ENCODE peak calls at places on chromosomes 16 and 17, in six cellular contexts. F is H9, R is mesenchymal stem cell, O is IMR-90, G is H1, H is trophoblast cell. B is an unnamed sample.

GRCh38 chr16:3467920-3468319 is 24.4 kb downstream of the NAA60 start:
- DNase-seq in F (no peak), R (peak), O (peak), G (no peak), H (no peak), B (no peak)

GRCh38 chr17:51352798-51353197 is 92.5 kb downstream of the UTP18 start:
- DNase-seq in F (no peak), R (no peak), O (no peak), G (no peak), H (no peak), B (no peak)

GRCh38 chr17:37576281-37576680 is 32.9 kb downstream of the SYNRG start:
- DNase-seq in F (no peak), R (peak), O (peak), G (no peak), H (no peak), B (no peak)

GRCh38 chr17:41692722-41693521 is 4.2 kb downstream of the EIF1 start:
- DNase-seq in F (no peak), R (peak), O (peak), G (no peak), H (peak), B (no peak)

GRCh38 chr16:4384497-4384896 is 12.8 kb downstream of the VASN start:
- DNase-seq in F (no peak), R (no peak), O (peak), G (no peak), H (no peak), B (no peak)

GRCh38 chr17:34366529-34367107 is 3.6 kb upstream of the CCL1 start:
- DNase-seq in F (peak), R (no peak), O (no peak), G (peak), H (no peak), B (no peak)

GRCh38 chr16:1678500-1679098 is 520 bp downstream of the JPT2 start:
- DNase-seq in F (no peak), R (peak), O (peak), G (no peak), H (peak), B (peak)

GRCh38 chr17:12591336-12591735 is 74.4 kb upstream of the MYOCD start:
- DNase-seq in F (peak), R (peak), O (peak), G (no peak), H (no peak), B (no peak)

GRCh38 chr16:50025544-50025931 is 513 bp downstream of the CNEP1R1 start:
- DNase-seq in F (no peak), R (peak), O (no peak), G (peak), H (no peak), B (no peak)

GRCh38 chr16:2337431-2338296 is 2.9 kb downstream of the ABCA3 start:
- DNase-seq in F (no peak), R (no peak), O (no peak), G (peak), H (no peak), B (no peak)

GRCh38 chr17:33012522-33013033 is 20.9 kb downstream of the SPACA3 start:
- DNase-seq in F (no peak), R (peak), O (peak), G (peak), H (peak), B (no peak)

GRCh38 chr16:86823125-86823524 is 244.8 kb downstream of the FOXL1 start:
- DNase-seq in F (no peak), R (no peak), O (no peak), G (no peak), H (no peak), B (no peak)

GRCh38 chr16:68917541-68917940 is 74.2 kb downstream of the TANGO6 start:
- DNase-seq in F (no peak), R (no peak), O (no peak), G (no peak), H (no peak), B (no peak)

GRCh38 chr17:54781389-54781788 is 119.3 kb upstream of the TOM1L1 start:
- DNase-seq in F (no peak), R (no peak), O (no peak), G (no peak), H (no peak), B (no peak)

GRCh38 chr17:65173284-65173793 is 36.2 kb downstream of the RGS9 start:
- DNase-seq in F (peak), R (peak), O (peak), G (peak), H (no peak), B (no peak)

GRCh38 chr16:80459331-80459777 is 81.4 kb upstream of the DYNLRB2 start:
- DNase-seq in F (no peak), R (no peak), O (no peak), G (no peak), H (peak), B (no peak)

GRCh38 chr17:21756856-21757619 is 64.7 kb downstream of the KCNJ18 start:
- DNase-seq in F (no peak), R (no peak), O (no peak), G (no peak), H (no peak), B (no peak)

GRCh38 chr17:80755650-80756405 is 211.2 kb downstream of the RPTOR start:
- DNase-seq in F (no peak), R (no peak), O (no peak), G (no peak), H (no peak), B (no peak)

GRCh38 chr17:82212331-82213250 is at the start of gene CCDC57:
- DNase-seq in F (peak), R (peak), O (peak), G (peak), H (peak), B (peak)

GRCh38 chr16:57540906-57541753 is 1.3 kb upstream of the ADGRG5 start:
- DNase-seq in F (peak), R (no peak), O (no peak), G (peak), H (no peak), B (no peak)

GRCh38 chr16:81928975-81929374 is 82.3 kb downstream of the SDR42E1 start:
- DNase-seq in F (no peak), R (no peak), O (no peak), G (peak), H (no peak), B (no peak)

GRCh38 chr16:77540656-77541055 is 105.8 kb upstream of the ADAMTS18 start:
- DNase-seq in F (no peak), R (peak), O (no peak), G (no peak), H (no peak), B (no peak)

GRCh38 chr16:22786691-22787090 is 27.3 kb upstream of the HS3ST2 start:
- DNase-seq in F (no peak), R (no peak), O (no peak), G (no peak), H (no peak), B (no peak)

GRCh38 chr17:1484586-1485310 is 7.7 kb downstream of the MYO1C start:
- DNase-seq in F (peak), R (peak), O (no peak), G (peak), H (peak), B (peak)

GRCh38 chr16:86575754-86576557 is 2.4 kb upstream of the FOXL1 start:
- DNase-seq in F (peak), R (peak), O (peak), G (peak), H (no peak), B (peak)

DNA sequence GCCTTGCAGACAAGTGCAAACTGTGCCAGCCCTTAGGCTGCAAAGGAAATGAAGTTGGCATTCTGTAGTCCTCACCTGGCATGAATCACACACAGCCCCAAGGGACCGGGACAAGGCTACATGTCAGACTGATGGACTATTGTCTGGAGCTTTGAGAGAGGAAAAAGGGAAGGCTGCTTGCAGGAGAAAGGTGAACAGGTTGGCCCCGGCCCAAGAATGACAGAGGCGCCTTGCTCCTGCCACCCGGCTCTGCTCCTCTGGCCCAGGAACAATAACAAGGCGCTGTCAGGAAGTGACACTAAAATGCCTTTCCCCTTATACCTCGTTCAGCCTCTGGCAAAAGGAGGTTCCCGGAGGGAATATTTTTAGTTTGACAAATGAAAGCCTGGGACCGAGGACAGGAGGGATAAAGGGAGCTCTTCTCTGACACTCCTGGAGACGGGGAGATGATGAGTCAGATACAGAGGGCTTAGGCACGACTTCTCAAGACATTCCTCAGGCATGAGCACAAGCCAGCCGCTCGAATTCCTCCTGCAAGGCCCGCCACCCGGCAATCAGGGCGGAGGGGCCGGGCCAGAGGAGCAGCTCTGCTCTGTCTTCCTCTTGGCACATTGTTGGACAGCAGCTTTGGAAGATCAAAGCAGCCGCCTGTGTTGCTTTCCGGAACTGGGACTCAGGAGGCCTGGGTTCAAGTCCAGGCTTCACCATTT is 105.8 kb downstream of the NOG start:
- DNase-seq in F (peak), R (peak), O (peak), G (peak), H (peak), B (peak)
- H3K4me2 ChIP-seq in F (no peak), R (peak), O (peak), G (no peak), H (peak), B (no peak)

DNA sequence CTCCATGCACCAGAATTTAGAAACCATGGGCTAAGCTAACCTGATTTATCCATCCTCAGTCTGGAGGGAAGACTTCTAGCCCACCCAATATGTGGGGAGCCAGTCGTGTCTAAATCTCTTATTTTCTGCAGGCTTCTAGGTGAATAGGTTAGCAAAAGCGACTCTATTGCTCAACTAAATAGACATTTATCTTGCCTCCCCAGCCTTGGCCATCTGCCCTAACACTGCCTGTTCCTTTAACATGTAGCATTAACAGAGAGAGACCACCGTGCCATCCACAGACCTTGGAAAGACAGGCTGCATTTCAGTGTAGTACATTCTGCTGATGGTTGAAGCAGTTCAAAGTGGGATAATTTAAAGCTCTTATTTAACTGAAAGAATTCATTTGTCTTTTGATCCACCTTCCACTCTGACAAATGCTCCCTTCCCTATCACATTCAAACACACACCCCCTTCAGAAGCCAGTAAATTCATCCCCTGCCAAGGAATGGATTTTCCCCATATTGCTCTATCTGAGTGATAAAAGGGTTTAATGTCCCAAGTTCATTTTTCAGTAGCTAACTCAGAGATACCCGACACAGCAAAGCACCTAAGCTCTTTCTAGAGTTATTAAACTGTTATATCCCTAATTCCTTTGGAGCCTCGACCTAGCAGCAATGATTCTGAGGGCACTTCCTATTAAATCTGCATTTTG is 58.2 kb upstream of the COX10 start:
- DNase-seq in F (no peak), R (no peak), O (no peak), G (no peak), H (no peak), B (no peak)
- H4K91ac ChIP-seq in F (no peak), R (no peak), O (no peak), G (no peak), H (no peak), B (no peak)

GRCh38 chr17:19270951-19271611 is 33.9 kb downstream of the EPN2 start:
- DNase-seq in F (no peak), R (no peak), O (no peak), G (no peak), H (no peak), B (no peak)

GRCh38 chr17:19270347-19270950 is 33.3 kb downstream of the EPN2 start:
- DNase-seq in F (no peak), R (no peak), O (no peak), G (no peak), H (no peak), B (no peak)

GRCh38 chr17:19269102-19269501 is 31.9 kb downstream of the EPN2 start:
- DNase-seq in F (no peak), R (no peak), O (no peak), G (no peak), H (no peak), B (no peak)

GRCh38 chr17:19268611-19269010 is 31.4 kb downstream of the EPN2 start:
- DNase-seq in F (no peak), R (no peak), O (no peak), G (no peak), H (no peak), B (no peak)

DNA sequence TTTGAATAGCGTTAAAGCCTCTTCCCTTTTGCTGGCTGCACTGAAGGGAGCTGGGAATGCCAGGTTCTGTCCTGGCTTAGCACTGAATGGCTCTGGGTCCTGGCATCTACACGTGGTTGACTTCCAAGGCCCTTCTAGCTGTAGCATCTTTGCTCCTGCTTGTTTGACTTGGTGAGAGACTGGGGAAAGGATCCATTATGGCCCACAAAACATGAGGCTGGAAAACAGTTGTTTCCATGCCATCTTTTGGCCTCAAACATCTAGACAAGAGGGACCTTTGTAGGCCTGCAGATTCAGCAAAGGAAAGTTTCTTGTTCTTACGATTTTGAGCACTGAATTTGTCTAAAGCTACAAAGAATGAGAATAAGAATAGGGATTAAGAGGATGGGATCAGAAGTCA is 32.5 kb downstream of the EPN2 start:
- DNase-seq in F (no peak), R (no peak), O (no peak), G (no peak), H (no peak), B (no peak)
- H3K4me2 ChIP-seq in F (no peak), R (no peak), O (no peak), G (no peak), H (no peak), B (no peak)

GRCh38 chr17:17188586-17188985 is 17.5 kb downstream of the PLD6 start:
- DNase-seq in F (no peak), R (no peak), O (no peak), G (no peak), H (no peak), B (no peak)

GRCh38 chr17:17190188-17190587 is 15.9 kb downstream of the PLD6 start:
- DNase-seq in F (no peak), R (no peak), O (no peak), G (no peak), H (no peak), B (no peak)

GRCh38 chr17:17189559-17189958 is 16.6 kb downstream of the PLD6 start:
- DNase-seq in F (no peak), R (no peak), O (no peak), G (no peak), H (no peak), B (no peak)

GRCh38 chr17:17191961-17192381 is 14.2 kb downstream of the PLD6 start:
- DNase-seq in F (no peak), R (peak), O (peak), G (no peak), H (no peak), B (no peak)

DNA sequence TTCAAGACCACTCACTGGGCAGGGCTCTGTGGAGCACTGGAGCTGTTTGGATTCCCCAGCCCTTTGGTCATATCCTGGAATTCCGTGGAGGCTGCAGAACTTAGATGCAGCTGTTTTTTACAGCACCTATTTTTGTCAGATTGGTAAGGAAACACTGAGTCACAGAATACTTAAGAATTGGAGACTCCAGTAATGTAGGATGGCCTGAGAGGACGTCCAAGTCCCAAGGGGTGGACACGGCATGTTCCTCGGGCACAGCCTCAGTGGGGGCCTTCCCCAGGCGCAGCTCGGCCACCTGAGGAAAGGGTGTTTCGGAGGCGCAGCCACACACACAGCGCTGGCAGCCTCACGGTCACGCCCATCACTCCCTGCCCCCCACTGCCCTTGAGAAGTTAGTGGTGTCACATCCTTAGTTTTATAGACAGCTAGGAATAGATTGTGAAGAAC is 14.8 kb downstream of the PLD6 start:
- DNase-seq in F (no peak), R (peak), O (peak), G (no peak), H (peak), B (no peak)
- H4K91ac ChIP-seq in F (no peak), R (peak), O (peak), G (no peak), H (peak), B (no peak)

GRCh38 chr16:72061564-72061963 is 1.5 kb upstream of the HPR start:
- DNase-seq in F (no peak), R (no peak), O (no peak), G (no peak), H (no peak), B (no peak)

GRCh38 chr16:72051818-72052217 is 2.5 kb upstream of the HP start:
- DNase-seq in F (no peak), R (no peak), O (no peak), G (no peak), H (no peak), B (no peak)

GRCh38 chr16:72060405-72060804 is 2.6 kb upstream of the HPR start:
- DNase-seq in F (no peak), R (no peak), O (no peak), G (no peak), H (no peak), B (no peak)

GRCh38 chr16:72050769-72051464 is 3.4 kb upstream of the HP start:
- DNase-seq in F (no peak), R (no peak), O (peak), G (no peak), H (no peak), B (no peak)

GRCh38 chr16:72055911-72056310 is 1.6 kb downstream of the HP start:
- DNase-seq in F (no peak), R (no peak), O (no peak), G (no peak), H (no peak), B (no peak)
- H3K4me2 ChIP-seq in F (no peak), R (no peak), O (no peak), G (no peak), H (no peak), B (no peak)

GRCh38 chr17:42780816-42781638 is 617 bp downstream of the WNK4 start:
- DNase-seq in F (peak), R (peak), O (no peak), G (no peak), H (no peak), B (no peak)
- H4K91ac ChIP-seq in F (no peak), R (no peak), O (peak), G (no peak), H (no peak), B (no peak)

GRCh38 chr17:66508896-66509843 is 206.8 kb downstream of the PRKCA start:
- DNase-seq in F (no peak), R (peak), O (peak), G (no peak), H (peak), B (no peak)

GRCh38 chr17:66511125-66511524 is 208.7 kb downstream of the PRKCA start:
- DNase-seq in F (no peak), R (no peak), O (no peak), G (no peak), H (no peak), B (no peak)

GRCh38 chr17:66507982-66508760 is 205.8 kb downstream of the PRKCA start:
- DNase-seq in F (no peak), R (no peak), O (no peak), G (no peak), H (no peak), B (no peak)

GRCh38 chr17:66507103-66507923 is 204.9 kb downstream of the PRKCA start:
- DNase-seq in F (no peak), R (peak), O (peak), G (no peak), H (no peak), B (no peak)

DNA sequence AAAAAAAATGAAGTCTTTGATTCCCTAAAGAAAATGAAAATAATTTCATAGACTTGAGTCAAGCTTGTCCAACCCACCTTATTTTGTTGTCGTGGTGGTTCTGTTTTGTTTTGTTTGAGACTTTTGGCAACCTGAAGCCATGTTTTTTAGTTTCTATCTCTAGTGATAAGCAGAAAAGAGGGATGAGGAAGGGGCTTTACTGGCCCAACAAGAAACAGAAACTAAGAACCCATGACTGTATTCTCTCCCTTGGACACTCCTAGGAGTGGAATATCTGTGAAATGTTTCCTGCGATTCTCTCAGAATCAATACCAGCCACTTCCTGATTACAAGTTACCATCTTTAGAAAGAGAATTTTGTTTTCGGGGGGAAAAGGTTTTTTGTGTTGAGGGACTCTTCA is 207.5 kb downstream of the PRKCA start:
- DNase-seq in F (no peak), R (no peak), O (no peak), G (no peak), H (no peak), B (no peak)
- H3K4me2 ChIP-seq in F (no peak), R (no peak), O (no peak), G (no peak), H (no peak), B (no peak)

DNA sequence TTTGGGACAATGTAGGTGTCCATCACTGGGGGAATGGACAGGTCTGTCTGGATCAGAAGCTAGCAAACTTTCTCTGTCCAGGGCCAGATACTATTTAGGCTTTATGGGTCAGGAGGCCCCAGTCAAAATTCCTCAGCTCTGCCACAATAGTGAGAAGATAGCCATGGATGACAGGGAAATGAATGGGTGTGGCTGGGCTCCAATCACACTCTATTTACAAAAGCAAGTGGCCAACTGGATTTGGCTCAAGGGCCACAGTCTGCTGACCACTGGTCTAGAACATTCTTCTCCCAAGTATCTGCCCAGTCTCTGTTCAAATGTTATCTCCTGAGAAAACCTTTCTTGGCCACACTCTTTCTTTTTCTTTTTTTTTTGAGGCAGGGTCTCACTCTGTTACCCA is 339.9 kb downstream of the SOX9 start:
- DNase-seq in F (no peak), R (no peak), O (no peak), G (no peak), H (no peak), B (no peak)
- H4K91ac ChIP-seq in F (no peak), R (no peak), O (no peak), G (no peak), H (peak), B (no peak)

GRCh38 chr17:75478508-75478907 is 22.1 kb downstream of the TMEM94 start:
- DNase-seq in F (peak), R (no peak), O (peak), G (no peak), H (no peak), B (peak)
- H3K4me2 ChIP-seq in F (no peak), R (no peak), O (no peak), G (no peak), H (no peak), B (no peak)